ENCODE peak calls at places on chromosomes 1 and 21, in ten cellular contexts. I, M, X, R, D, G, E, U, B and A are unnamed samples.

GRCh38 chr1:208528577-208529240 is 284.5 kb upstream of the PLXNA2 start:
- DNase-seq in D (no peak), X (no peak), B (no peak), M (no peak), R (no peak), I (no peak), E (no peak), G (no peak), U (no peak), A (no peak)

GRCh38 chr1:229452956-229453801 is 19.3 kb upstream of the ACTA1 start:
- DNase-seq in E (peak; percentile 14), U (peak; percentile 30), X (peak; percentile 55), M (no peak), D (peak; percentile 37), R (no peak), I (peak; percentile 47), B (peak; percentile 47), G (no peak), A (peak; percentile 29)

GRCh38 chr1:16442273-16442672 is 1.7 kb downstream of the NECAP2 start:
- DNase-seq in G (no peak), R (no peak), B (no peak), X (no peak), D (no peak), I (no peak), U (no peak), M (no peak), E (peak; percentile 72), A (no peak)

GRCh38 chr21:16285646-16286223 is 556.0 kb downstream of the USP25 start:
- DNase-seq in R (no peak), B (no peak), I (no peak), U (peak; percentile 18), M (no peak), E (no peak), G (no peak), D (no peak), X (no peak), A (no peak)

GRCh38 chr1:94438692-94439276 is 20.6 kb downstream of the ABCD3 start:
- DNase-seq in X (peak; percentile 45), U (peak; percentile 51), B (peak; percentile 33), E (no peak), D (no peak), R (no peak), M (no peak), G (no peak), I (peak; percentile 43), A (no peak)

GRCh38 chr1:53725238-53725689 is 13.7 kb downstream of the GLIS1 start:
- DNase-seq in D (no peak), E (peak; percentile 21), M (no peak), B (peak; percentile 40), X (no peak), I (peak; percentile 26), U (peak; percentile 83), G (no peak), R (no peak), A (peak; percentile 22)

GRCh38 chr1:193937308-193937707 is 750.9 kb upstream of the B3GALT2 start:
- DNase-seq in D (no peak), B (no peak), R (no peak), G (no peak), I (no peak), E (no peak), M (no peak), U (no peak), X (no peak), A (no peak)

GRCh38 chr1:186404454-186405051 is 28.9 kb downstream of the ODR4 start:
- DNase-seq in R (no peak), E (peak; percentile 62), D (peak; percentile 74), G (no peak), I (peak; percentile 91), B (peak; percentile 91), M (no peak), U (peak; percentile 47), X (peak; percentile 92), A (peak; percentile 90)

GRCh38 chr1:188904201-188904600 is 1573.5 kb downstream of the BRINP3 start:
- DNase-seq in M (no peak), B (no peak), R (no peak), E (no peak), D (no peak), I (no peak), X (no peak), G (no peak), U (peak; percentile 7), A (no peak)

GRCh38 chr1:8821084-8821483 is 3.6 kb upstream of the RERE start:
- DNase-seq in G (no peak), B (no peak), M (no peak), U (no peak), R (no peak), I (no peak), X (no peak), E (peak; percentile 52), D (no peak), A (no peak)

GRCh38 chr1:221751267-221751887 is 9.5 kb upstream of the DUSP10 start:
- DNase-seq in G (no peak), E (peak; percentile 25), D (no peak), B (no peak), I (no peak), R (no peak), X (no peak), M (no peak), U (no peak), A (no peak)

GRCh38 chr1:186662752-186663151 is 17.5 kb downstream of the PTGS2 start:
- DNase-seq in D (no peak), X (peak; percentile 83), G (no peak), U (peak; percentile 30), I (peak; percentile 68), B (peak; percentile 72), M (no peak), E (no peak), R (no peak), A (no peak)

GRCh38 chr1:89978763-89979162 is 16.1 kb upstream of the ZNF326 start:
- DNase-seq in U (peak; percentile 80), B (no peak), D (no peak), X (no peak), E (no peak), M (no peak), I (no peak), G (no peak), R (no peak), A (no peak)

GRCh38 chr1:12630946-12631540 is 12.8 kb upstream of the AADACL4 start:
- DNase-seq in U (no peak), D (no peak), B (peak; percentile 19), R (no peak), G (no peak), X (no peak), M (no peak), I (no peak), E (peak; percentile 27), A (no peak)

GRCh38 chr21:28308516-28308915 is 684.2 kb downstream of the LTN1 start:
- DNase-seq in E (no peak), X (no peak), B (no peak), M (no peak), U (peak; percentile 53), I (no peak), G (no peak), D (no peak), R (no peak), A (no peak)

GRCh38 chr1:113830039-113830438 is 17.8 kb upstream of the RSBN1 start:
- DNase-seq in G (peak; percentile 39), E (no peak), U (peak; percentile 55), I (no peak), B (no peak), D (no peak), M (no peak), X (no peak), R (no peak), A (no peak)

GRCh38 chr1:36589006-36589405 is 106.3 kb upstream of the CSF3R start:
- DNase-seq in X (no peak), R (no peak), B (no peak), G (no peak), M (no peak), D (no peak), E (no peak), U (no peak), I (no peak), A (no peak)

GRCh38 chr1:234315091-234315541 is 58.1 kb upstream of the COA6 start:
- DNase-seq in I (peak; percentile 42), X (peak; percentile 39), M (peak; percentile 37), U (peak; percentile 77), R (no peak), G (peak; percentile 11), E (no peak), B (peak; percentile 33), D (peak; percentile 77), A (peak; percentile 55)

GRCh38 chr1:240465531-240465940 is 146.4 kb downstream of the GREM2 start:
- DNase-seq in R (no peak), E (no peak), M (no peak), I (peak; percentile 23), U (peak; percentile 45), X (peak; percentile 15), B (peak; percentile 15), G (no peak), D (no peak), A (no peak)

GRCh38 chr1:36408479-36408878 is 10.8 kb upstream of the LSM10 start:
- DNase-seq in G (no peak), B (peak; percentile 52), E (no peak), M (no peak), D (no peak), I (peak; percentile 35), X (peak; percentile 50), U (peak; percentile 73), R (no peak), A (no peak)

GRCh38 chr1:66605419-66605997 is 71.6 kb downstream of the SGIP1 start:
- DNase-seq in U (no peak), M (no peak), E (no peak), X (no peak), G (no peak), R (no peak), B (no peak), I (no peak), D (no peak), A (no peak)

GRCh38 chr1:211910136-211910884 is 79.7 kb upstream of the LPGAT1 start:
- DNase-seq in U (no peak), D (no peak), M (no peak), B (no peak), I (no peak), G (no peak), X (no peak), R (no peak), E (no peak), A (no peak)

GRCh38 chr1:3678361-3679097 is 26.2 kb downstream of the TP73 start:
- DNase-seq in R (no peak), M (no peak), E (peak; percentile 47), G (no peak), U (no peak), D (no peak), X (no peak), I (no peak), B (no peak), A (peak; percentile 26)

GRCh38 chr1:164794310-164794709 is 235.3 kb downstream of the PBX1 start:
- DNase-seq in B (peak; percentile 93), E (no peak), M (no peak), D (peak; percentile 94), G (no peak), R (no peak), I (peak; percentile 94), U (peak; percentile 96), X (peak; percentile 95), A (no peak)

GRCh38 chr21:33643658-33644311 is 1.5 kb downstream of the ITSN1 start:
- DNase-seq in B (peak; percentile 23), R (no peak), U (peak; percentile 29), X (peak; percentile 33), D (no peak), E (no peak), M (no peak), I (peak; percentile 34), G (peak; percentile 36), A (peak; percentile 60)

GRCh38 chr1:24981632-24982007 is 51.5 kb upstream of the RUNX3 start:
- DNase-seq in G (no peak), B (no peak), M (peak; percentile 12), R (no peak), I (no peak), U (no peak), D (no peak), E (no peak), X (no peak), A (no peak)

GRCh38 chr1:15757016-15757543 is 1.5 kb upstream of the FBLIM1 start:
- DNase-seq in G (no peak), I (no peak), E (no peak), B (no peak), R (no peak), M (no peak), D (no peak), U (no peak), X (no peak), A (no peak)

GRCh38 chr1:160205974-160206369 is 788 bp downstream of the PEA15 start:
- DNase-seq in M (peak; percentile 53), B (peak; percentile 43), I (peak; percentile 45), G (peak; percentile 68), X (peak; percentile 45), U (peak; percentile 70), R (no peak), D (peak; percentile 52), E (no peak), A (no peak)